ENCODE peak calls at places on chromosomes 4 and X, in seven cellular contexts. One of them, this sample, is unnamed.

GRCh38 chr4:47933798-47934197 is 19.4 kb upstream of the NFXL1 start:
- DNase-seq in K562: peak
- DNase-seq in SK-N-SH: peak
- DNase-seq in GM12878: no peak
- DNase-seq in HCT116: no peak
- DNase-seq in HepG2: peak
- DNase-seq in H1: no peak
- DNase-seq in this sample: peak

GRCh38 chr4:138953962-138954371 is 61.6 kb upstream of the NOCT start:
- DNase-seq in K562: no peak
- DNase-seq in H1: peak
- DNase-seq in HepG2: no peak
- DNase-seq in SK-N-SH: no peak
- DNase-seq in GM12878: no peak
- DNase-seq in HCT116: no peak
- DNase-seq in this sample: no peak

GRCh38 chrX:136094962-136095361 is 52.4 kb upstream of the FHL1 start:
- DNase-seq in H1: no peak
- DNase-seq in HepG2: no peak
- DNase-seq in GM12878: no peak
- DNase-seq in HCT116: no peak
- DNase-seq in K562: no peak
- DNase-seq in SK-N-SH: no peak
- DNase-seq in this sample: no peak

GRCh38 chr4:76406070-76406469 is 14.9 kb downstream of the CCDC158 start:
- DNase-seq in HepG2: no peak
- DNase-seq in K562: no peak
- DNase-seq in SK-N-SH: no peak
- DNase-seq in GM12878: no peak
- DNase-seq in H1: no peak
- DNase-seq in HCT116: no peak
- DNase-seq in this sample: no peak

GRCh38 chrX:153820601-153821000 is 9.7 kb downstream of the PDZD4 start:
- DNase-seq in HCT116: no peak
- DNase-seq in GM12878: no peak
- DNase-seq in HepG2: no peak
- DNase-seq in K562: no peak
- DNase-seq in SK-N-SH: peak
- DNase-seq in H1: no peak
- DNase-seq in this sample: no peak

GRCh38 chr4:42150653-42151567 is 1.5 kb downstream of the BEND4 start:
- DNase-seq in SK-N-SH: peak
- DNase-seq in GM12878: no peak
- DNase-seq in HCT116: no peak
- DNase-seq in H1: peak
- DNase-seq in K562: no peak
- DNase-seq in HepG2: no peak
- DNase-seq in this sample: no peak

GRCh38 chr4:83535520-83535944 is 376 bp upstream of the GPAT3 start:
- DNase-seq in GM12878: no peak
- DNase-seq in K562: no peak
- DNase-seq in HepG2: peak
- DNase-seq in HCT116: peak
- DNase-seq in H1: peak
- DNase-seq in SK-N-SH: no peak
- DNase-seq in this sample: peak

GRCh38 chrX:154040307-154040756 is 20.6 kb upstream of the IRAK1 start:
- DNase-seq in HCT116: no peak
- DNase-seq in H1: no peak
- DNase-seq in K562: no peak
- DNase-seq in GM12878: no peak
- DNase-seq in HepG2: peak
- DNase-seq in SK-N-SH: no peak
- DNase-seq in this sample: no peak

GRCh38 chr4:37890501-37891220 is at the start of gene TBC1D1:
- DNase-seq in H1: peak
- DNase-seq in HCT116: no peak
- DNase-seq in GM12878: no peak
- DNase-seq in SK-N-SH: peak
- DNase-seq in HepG2: no peak
- DNase-seq in K562: no peak
- DNase-seq in this sample: peak

GRCh38 chr4:104393649-104394048 is 101.0 kb downstream of the CXXC4 start:
- DNase-seq in HepG2: no peak
- DNase-seq in H1: no peak
- DNase-seq in SK-N-SH: no peak
- DNase-seq in K562: no peak
- DNase-seq in HCT116: no peak
- DNase-seq in GM12878: no peak
- DNase-seq in this sample: no peak

GRCh38 chr4:150944660-150945059 is 70.4 kb downstream of the LRBA start:
- DNase-seq in H1: no peak
- DNase-seq in GM12878: no peak
- DNase-seq in HCT116: no peak
- DNase-seq in K562: no peak
- DNase-seq in SK-N-SH: no peak
- DNase-seq in HepG2: no peak
- DNase-seq in this sample: no peak

GRCh38 chr4:67746797-67747495 is 7.2 kb downstream of the GNRHR start:
- DNase-seq in GM12878: peak
- DNase-seq in H1: no peak
- DNase-seq in SK-N-SH: peak
- DNase-seq in K562: peak
- DNase-seq in HCT116: peak
- DNase-seq in HepG2: peak
- DNase-seq in this sample: no peak

GRCh38 chr4:85953651-85954018 is 406.2 kb downstream of the MAPK10 start:
- DNase-seq in SK-N-SH: no peak
- DNase-seq in H1: no peak
- DNase-seq in HCT116: peak
- DNase-seq in K562: no peak
- DNase-seq in GM12878: no peak
- DNase-seq in HepG2: no peak
- DNase-seq in this sample: no peak

GRCh38 chr4:119103263-119103662 is 32.4 kb upstream of the MYOZ2 start:
- DNase-seq in SK-N-SH: no peak
- DNase-seq in K562: no peak
- DNase-seq in HepG2: peak
- DNase-seq in HCT116: peak
- DNase-seq in H1: no peak
- DNase-seq in GM12878: no peak
- DNase-seq in this sample: no peak

GRCh38 chrX:23493941-23494374 is 159.3 kb downstream of the PTCHD1 start:
- DNase-seq in HepG2: no peak
- DNase-seq in HCT116: peak
- DNase-seq in GM12878: no peak
- DNase-seq in H1: no peak
- DNase-seq in K562: no peak
- DNase-seq in SK-N-SH: no peak
- DNase-seq in this sample: peak

GRCh38 chr4:184506527-184507121 is 32.3 kb upstream of the IRF2 start:
- DNase-seq in GM12878: peak
- DNase-seq in SK-N-SH: peak
- DNase-seq in HepG2: peak
- DNase-seq in H1: no peak
- DNase-seq in HCT116: no peak
- DNase-seq in K562: no peak
- DNase-seq in this sample: no peak

GRCh38 chrX:40415675-40416074 is 165.1 kb upstream of the ATP6AP2 start:
- DNase-seq in K562: no peak
- DNase-seq in HCT116: no peak
- DNase-seq in GM12878: no peak
- DNase-seq in H1: no peak
- DNase-seq in HepG2: no peak
- DNase-seq in SK-N-SH: peak
- DNase-seq in this sample: peak

GRCh38 chr4:24488399-24489164 is 95.8 kb downstream of the DHX15 start:
- DNase-seq in HepG2: peak
- DNase-seq in SK-N-SH: peak
- DNase-seq in GM12878: peak
- DNase-seq in K562: peak
- DNase-seq in H1: peak
- DNase-seq in HCT116: peak
- DNase-seq in this sample: peak

GRCh38 chr4:6941796-6942195 is 32.2 kb downstream of the TBC1D14 start:
- DNase-seq in HCT116: no peak
- DNase-seq in GM12878: no peak
- DNase-seq in K562: no peak
- DNase-seq in SK-N-SH: no peak
- DNase-seq in HepG2: no peak
- DNase-seq in H1: no peak
- DNase-seq in this sample: no peak

GRCh38 chr4:126977306-126977705 is 655.5 kb upstream of the INTU start:
- DNase-seq in HepG2: no peak
- DNase-seq in HCT116: no peak
- DNase-seq in GM12878: no peak
- DNase-seq in H1: no peak
- DNase-seq in SK-N-SH: no peak
- DNase-seq in K562: peak
- DNase-seq in this sample: no peak
- TF ChIP-seq JUND in HepG2: no peak
- TF ChIP-seq JUND in HCT116: no peak
- TF ChIP-seq JUND in GM12878: no peak
- TF ChIP-seq JUND in H1: no peak
- TF ChIP-seq JUND in SK-N-SH: no peak
- TF ChIP-seq JUND in K562: no peak
- TF ChIP-seq JUND in this sample: no peak

DNA sequence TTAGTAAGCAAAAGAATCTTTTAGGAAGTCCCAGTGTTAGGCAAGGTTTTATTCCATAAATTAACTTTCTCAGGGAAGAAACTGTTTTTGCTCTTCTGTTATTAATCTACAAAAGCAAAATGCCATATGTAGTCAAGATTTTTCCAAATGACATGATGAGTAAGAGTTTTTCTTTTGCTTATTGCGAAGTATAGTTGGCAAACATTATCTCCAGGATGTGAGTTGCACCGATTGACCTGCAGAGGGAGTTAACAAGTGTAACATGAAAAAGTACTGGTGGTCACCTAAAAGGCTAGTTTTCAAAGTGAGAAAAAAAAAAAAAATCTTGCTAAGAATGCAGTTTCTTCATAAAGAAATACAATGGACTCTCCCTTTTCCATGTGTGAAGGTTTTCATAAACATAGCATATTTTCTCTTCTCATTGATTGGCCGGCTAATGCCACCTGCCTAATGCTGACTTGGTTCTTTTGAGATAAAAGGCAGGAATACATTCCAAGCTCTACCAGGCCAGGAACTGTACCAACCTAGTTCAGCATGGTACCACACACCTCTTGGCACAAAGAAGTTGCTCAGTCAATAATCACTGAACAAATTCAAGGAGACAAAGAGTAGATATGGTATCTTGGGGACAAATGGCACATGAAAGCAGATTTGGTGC is 100.2 kb downstream of the LNX1 start:
- DNase-seq in SK-N-SH: peak
- DNase-seq in HepG2: peak
- DNase-seq in H1: no peak
- DNase-seq in GM12878: no peak
- DNase-seq in HCT116: peak
- DNase-seq in K562: peak
- DNase-seq in this sample: peak
- TF ChIP-seq JUND in SK-N-SH: no peak
- TF ChIP-seq JUND in HepG2: no peak
- TF ChIP-seq JUND in H1: no peak
- TF ChIP-seq JUND in GM12878: no peak
- TF ChIP-seq JUND in HCT116: no peak
- TF ChIP-seq JUND in K562: no peak
- TF ChIP-seq JUND in this sample: no peak

GRCh38 chr4:13657016-13657415 is 29.5 kb upstream of the BOD1L1 start:
- DNase-seq in SK-N-SH: no peak
- DNase-seq in GM12878: no peak
- DNase-seq in K562: no peak
- DNase-seq in HCT116: no peak
- DNase-seq in H1: no peak
- DNase-seq in HepG2: no peak
- DNase-seq in this sample: no peak

GRCh38 chr4:13653356-13653755 is 25.8 kb upstream of the BOD1L1 start:
- DNase-seq in SK-N-SH: no peak
- DNase-seq in H1: no peak
- DNase-seq in GM12878: no peak
- DNase-seq in K562: no peak
- DNase-seq in HCT116: no peak
- DNase-seq in HepG2: no peak
- DNase-seq in this sample: no peak

GRCh38 chr4:13654158-13654797 is 26.8 kb upstream of the BOD1L1 start:
- DNase-seq in K562: peak
- DNase-seq in H1: peak
- DNase-seq in GM12878: no peak
- DNase-seq in HCT116: no peak
- DNase-seq in SK-N-SH: peak
- DNase-seq in HepG2: peak
- DNase-seq in this sample: peak

GRCh38 chr4:13659341-13660070 is 32.0 kb upstream of the BOD1L1 start:
- DNase-seq in GM12878: no peak
- DNase-seq in K562: no peak
- DNase-seq in HepG2: no peak
- DNase-seq in HCT116: no peak
- DNase-seq in SK-N-SH: peak
- DNase-seq in H1: no peak
- DNase-seq in this sample: no peak

DNA sequence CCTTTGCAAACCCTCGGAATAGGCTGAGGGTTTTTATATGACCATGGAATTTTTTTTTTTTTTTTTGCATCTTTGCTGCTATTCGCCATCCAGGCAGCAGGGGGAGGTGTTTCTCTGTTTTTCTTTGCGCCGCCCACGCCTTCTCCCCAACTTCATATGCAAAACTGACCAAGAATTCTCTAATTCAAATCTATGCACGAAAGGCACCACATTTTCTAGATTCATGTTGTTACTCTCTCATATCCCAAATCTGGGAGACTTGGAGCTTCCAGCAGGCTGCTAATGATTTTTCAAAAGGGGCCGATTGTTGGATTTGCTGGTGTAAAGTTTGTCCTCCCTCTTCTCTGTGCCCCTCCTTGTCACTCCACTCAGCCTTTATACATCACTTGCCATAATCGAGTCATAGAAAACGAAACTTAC is 29.1 kb upstream of the BOD1L1 start:
- DNase-seq in K562: peak
- DNase-seq in GM12878: peak
- DNase-seq in SK-N-SH: peak
- DNase-seq in H1: peak
- DNase-seq in HepG2: peak
- DNase-seq in HCT116: no peak
- DNase-seq in this sample: peak
- TF ChIP-seq JUND in K562: no peak
- TF ChIP-seq JUND in GM12878: no peak
- TF ChIP-seq JUND in SK-N-SH: no peak
- TF ChIP-seq JUND in H1: no peak
- TF ChIP-seq JUND in HepG2: no peak
- TF ChIP-seq JUND in HCT116: no peak
- TF ChIP-seq JUND in this sample: no peak

DNA sequence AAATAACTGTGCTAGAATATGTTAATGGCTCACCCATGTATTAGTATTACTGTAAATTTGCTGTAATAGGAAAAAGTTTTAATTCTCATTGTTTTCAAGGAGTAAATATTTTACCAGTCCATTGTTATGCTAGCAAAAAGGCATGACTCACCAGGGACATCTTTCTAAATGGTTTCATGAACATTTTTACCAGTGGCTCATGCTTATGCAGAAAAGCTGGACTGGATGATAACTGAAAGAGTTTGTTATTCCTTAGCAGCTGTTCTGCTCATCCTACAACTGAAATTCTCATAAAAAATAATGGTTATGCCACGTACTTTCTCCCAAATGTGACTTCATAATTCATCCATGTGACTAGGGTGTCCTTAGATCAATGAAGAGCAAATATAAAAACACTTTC is 111.9 kb upstream of the PCDH18 start:
- DNase-seq in HCT116: no peak
- DNase-seq in HepG2: no peak
- DNase-seq in K562: no peak
- DNase-seq in SK-N-SH: no peak
- DNase-seq in GM12878: no peak
- DNase-seq in H1: no peak
- DNase-seq in this sample: no peak
- TF ChIP-seq JUND in HCT116: no peak
- TF ChIP-seq JUND in HepG2: no peak
- TF ChIP-seq JUND in K562: no peak
- TF ChIP-seq JUND in SK-N-SH: no peak
- TF ChIP-seq JUND in GM12878: no peak
- TF ChIP-seq JUND in H1: no peak
- TF ChIP-seq JUND in this sample: no peak